ENCODE peak calls at places on chromosomes 16 and 17, in five cellular contexts. H is fibroblast of lung, T is T-helper 9 cell, E is AG10803, J is spleen. N is an unnamed sample.

GRCh38 chr16:56985288-56985961 is 3.9 kb upstream of the NLRC5 start:
- DNase-seq in H (peak; percentile 88), T (no peak), E (peak; percentile 88), J (peak; percentile 74), N (no peak)

GRCh38 chr17:8825802-8826201 is 26.6 kb upstream of the MFSD6L start:
- DNase-seq in H (no peak), T (no peak), E (no peak), J (no peak), N (no peak)

GRCh38 chr16:11670171-11671131 is 2.2 kb downstream of the SNN start:
- DNase-seq in H (no peak), T (no peak), E (no peak), J (peak; percentile 84), N (peak; percentile 61)

GRCh38 chr17:2025220-2025621 is at the start of gene RTN4RL1:
- DNase-seq in H (peak; percentile 68), T (peak; percentile 70), E (peak; percentile 55), J (peak; percentile 87), N (peak; percentile 67)

GRCh38 chr17:325270-325976 is 27.2 kb downstream of the RPH3AL start:
- DNase-seq in H (no peak), T (no peak), E (no peak), J (no peak), N (no peak)

GRCh38 chr16:79618712-79619050 is 18.1 kb upstream of the MAF start:
- DNase-seq in H (no peak), T (no peak), E (no peak), J (no peak), N (peak; percentile 72)

GRCh38 chr16:3283525-3284447 is 495 bp downstream of the ZNF263 start:
- DNase-seq in H (no peak), T (no peak), E (no peak), J (no peak), N (no peak)

GRCh38 chr16:72425571-72426341 is 253.8 kb upstream of the PMFBP1 start:
- DNase-seq in H (no peak), T (no peak), E (no peak), J (no peak), N (no peak)

GRCh38 chr16:85805442-85806045 is 6.0 kb downstream of the COX4I1 start:
- DNase-seq in H (no peak), T (no peak), E (no peak), J (no peak), N (no peak)

GRCh38 chr16:67446968-67447507 is 16.1 kb downstream of the HSD11B2 start:
- DNase-seq in H (no peak), T (no peak), E (no peak), J (no peak), N (no peak)

GRCh38 chr16:73086108-73086507 is 38.2 kb upstream of the ZFHX3 start:
- DNase-seq in H (no peak), T (no peak), E (no peak), J (no peak), N (no peak)

GRCh38 chr17:58969612-58970011 is 137.1 kb downstream of the TRIM37 start:
- DNase-seq in H (no peak), T (no peak), E (no peak), J (no peak), N (no peak)

GRCh38 chr17:80519091-80519781 is 25.4 kb upstream of the RPTOR start:
- DNase-seq in H (no peak), T (no peak), E (peak; percentile 9), J (no peak), N (no peak)

GRCh38 chr17:34703533-34703932 is 124.2 kb downstream of the TMEM132E start:
- DNase-seq in H (peak; percentile 25), T (peak; percentile 11), E (peak; percentile 17), J (no peak), N (no peak)

GRCh38 chr16:79008869-79009179 is 591.7 kb downstream of the MAF start:
- DNase-seq in H (no peak), T (no peak), E (no peak), J (no peak), N (no peak)

GRCh38 chr16:82987767-82988166 is 361.0 kb downstream of the CDH13 start:
- DNase-seq in H (no peak), T (no peak), E (no peak), J (no peak), N (no peak)

N was measured in T-helper 1 cell.